ENCODE peak calls at places on chromosomes 4 and X, in ten cellular contexts. I, K, R, U, V, Q, T, B, J and O are unnamed samples.

GRCh38 chrX:82765806-82766205 is 742.3 kb upstream of the POU3F4 start:
- DNase-seq in T (no peak), U (no peak), J (no peak), R (no peak), B (no peak), V (no peak), I (no peak), Q (no peak), K (no peak), O (no peak)

GRCh38 chrX:24993887-24994286 is 21.9 kb downstream of the ARX start:
- DNase-seq in U (no peak), T (no peak), R (no peak), K (no peak), J (no peak), B (no peak), I (no peak), Q (no peak), V (no peak), O (no peak)

GRCh38 chrX:119790977-119791436 is 423 bp downstream of the RPL39 start:
- DNase-seq in I (no peak), B (peak), V (peak), J (no peak), U (peak), K (peak), Q (peak), R (peak), T (peak), O (no peak)

GRCh38 chrX:118627084-118627758 is 100.2 kb upstream of the IL13RA1 start:
- DNase-seq in Q (no peak), B (no peak), R (no peak), U (no peak), K (no peak), I (no peak), T (no peak), J (no peak), V (peak), O (no peak)

GRCh38 chr4:82398263-82398662 is 24.5 kb upstream of the HNRNPD start:
- DNase-seq in T (no peak), U (no peak), R (no peak), B (no peak), K (no peak), J (no peak), V (no peak), Q (no peak), I (no peak), O (no peak)

GRCh38 chr4:101014417-101014816 is 332.9 kb downstream of the PPP3CA start:
- DNase-seq in I (no peak), K (no peak), T (no peak), Q (no peak), U (no peak), J (no peak), B (no peak), V (no peak), R (no peak), O (no peak)

GRCh38 chr4:56410247-56410646 is 23.0 kb upstream of the AASDH start:
- DNase-seq in I (no peak), U (no peak), J (no peak), Q (peak), V (peak), R (peak), K (no peak), B (peak), T (no peak), O (no peak)

GRCh38 chrX:93673869-93674271 is at the start of gene FAM133A:
- DNase-seq in B (no peak), J (no peak), Q (peak), K (no peak), I (no peak), R (no peak), V (no peak), U (no peak), T (peak), O (no peak)

GRCh38 chrX:38717871-38718270 is 83.4 kb upstream of the MID1IP1 start:
- DNase-seq in T (no peak), K (no peak), I (no peak), V (peak), U (no peak), B (no peak), R (no peak), J (no peak), Q (peak), O (no peak)

GRCh38 chrX:120559799-120560198 is 963 bp downstream of the CUL4B start:
- DNase-seq in U (no peak), J (no peak), R (no peak), Q (peak), K (no peak), V (no peak), T (peak), B (no peak), I (no peak), O (no peak)

GRCh38 chr4:42359686-42360085 is 37.6 kb upstream of the SHISA3 start:
- DNase-seq in U (no peak), K (no peak), T (no peak), Q (peak), J (no peak), I (no peak), R (no peak), V (no peak), B (no peak), O (no peak)

GRCh38 chrX:18206657-18207056 is 14.0 kb downstream of the BEND2 start:
- DNase-seq in K (no peak), J (no peak), B (no peak), T (no peak), R (no peak), Q (no peak), I (no peak), V (no peak), U (no peak), O (no peak)

GRCh38 chrX:18210470-18210869 is 10.2 kb downstream of the BEND2 start:
- DNase-seq in V (peak), Q (peak), J (no peak), I (no peak), T (no peak), U (no peak), R (no peak), K (no peak), B (no peak), O (no peak)
- TF ChIP-seq CTCF in V (no peak), Q (no peak), J (no peak), I (peak), T (no peak), U (peak), R (peak), K (peak), B (no peak), O (no peak)

GRCh38 chrX:115040417-115040816 is 23.0 kb upstream of the IL13RA2 start:
- DNase-seq in K (no peak), V (no peak), U (no peak), R (no peak), Q (no peak), I (no peak), T (no peak), B (no peak), J (no peak), O (no peak)
- TF ChIP-seq CTCF in K (no peak), V (no peak), U (no peak), R (no peak), Q (no peak), I (no peak), T (no peak), B (no peak), J (no peak), O (no peak)

GRCh38 chr4:32417113-32417704 is 1697.0 kb downstream of the PCDH7 start:
- DNase-seq in J (no peak), B (no peak), I (no peak), T (no peak), U (no peak), R (no peak), V (peak), K (no peak), Q (no peak), O (no peak)
- TF ChIP-seq CTCF in J (no peak), B (no peak), I (no peak), T (no peak), U (peak), R (no peak), V (no peak), K (no peak), Q (peak), O (no peak)

DNA sequence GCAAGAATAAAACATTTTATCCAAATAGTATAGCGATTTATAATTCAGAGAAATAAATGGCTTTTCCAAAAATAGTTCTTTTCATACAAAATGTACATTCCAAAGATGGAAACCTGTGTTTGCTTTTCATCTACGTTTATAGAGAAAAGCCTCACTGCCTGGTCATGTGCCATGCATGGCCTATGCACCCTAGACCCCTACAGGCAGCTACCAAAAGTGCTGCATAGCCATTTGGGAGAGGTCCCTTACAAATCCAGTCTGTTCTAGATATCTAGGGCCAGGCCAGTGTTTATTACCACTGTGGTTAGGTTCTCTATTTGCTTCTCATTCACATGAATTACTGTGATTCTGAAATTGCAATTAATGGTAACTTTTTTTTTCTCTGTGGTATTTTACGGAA is 17.2 kb downstream of the HMGB2 start:
- DNase-seq in B (no peak), I (no peak), J (no peak), U (no peak), K (no peak), Q (peak), R (no peak), V (no peak), T (no peak), O (no peak)
- TF ChIP-seq CTCF in B (no peak), I (no peak), J (no peak), U (peak), K (no peak), Q (no peak), R (no peak), V (peak), T (no peak), O (no peak)

GRCh38 chrX:123833387-123833786 is 26.5 kb upstream of the XIAP start:
- DNase-seq in K (no peak), R (peak), B (peak), V (peak), I (no peak), Q (peak), T (peak), U (peak), J (no peak), O (peak)
- TF ChIP-seq CTCF in K (peak), R (peak), B (no peak), V (peak), I (peak), Q (peak), T (peak), U (peak), J (peak), O (peak)